ENCODE peak calls at places on chromosomes 5 and 9, in six cellular contexts. C, N, I, Q, U and K are unnamed samples.

GRCh38 chr9:123360161-123361085 is 4.4 kb downstream of the CRB2 start:
- DNase-seq in Q (no peak), C (no peak), U (no peak), I (peak), N (no peak), K (no peak)

GRCh38 chr5:104265531-104266130 is 703.0 kb upstream of the NUDT12 start:
- DNase-seq in U (no peak), C (no peak), N (no peak), I (no peak), Q (no peak), K (no peak)

GRCh38 chr5:135930949-135931295 is 23.9 kb downstream of the LECT2 start:
- DNase-seq in C (no peak), I (no peak), N (no peak), Q (no peak), U (no peak), K (no peak)

GRCh38 chr5:88207575-88207974 is 61.1 kb downstream of the TMEM161B start:
- DNase-seq in N (no peak), Q (no peak), I (no peak), U (no peak), C (no peak), K (no peak)

GRCh38 chr9:96242829-96243228 is 59.1 kb downstream of the HSD17B3 start:
- DNase-seq in Q (no peak), I (no peak), U (no peak), C (no peak), N (no peak), K (no peak)

GRCh38 chr5:139470821-139471300 is at the start of gene SMIM33:
- DNase-seq in Q (peak), N (no peak), C (no peak), I (peak), U (no peak), K (no peak)

GRCh38 chr9:129506892-129507291 is 114.0 kb downstream of the C9orf50 start:
- DNase-seq in U (no peak), I (no peak), C (no peak), Q (no peak), N (no peak), K (no peak)

GRCh38 chr9:34500623-34501267 is 22.0 kb downstream of the ENHO start:
- DNase-seq in U (peak), Q (peak), I (peak), C (no peak), N (peak), K (no peak)

GRCh38 chr9:133506653-133507038 is 18.1 kb downstream of the MYMK start:
- DNase-seq in N (no peak), C (no peak), U (no peak), I (no peak), Q (peak), K (no peak)

GRCh38 chr9:127132921-127133647 is 10.6 kb upstream of the ANGPTL2 start:
- DNase-seq in Q (peak), C (peak), U (peak), N (no peak), I (no peak), K (peak)

GRCh38 chr9:22216730-22217160 is 207.6 kb upstream of the CDKN2B start:
- DNase-seq in N (peak), Q (no peak), U (no peak), C (no peak), I (no peak), K (no peak)

GRCh38 chr9:97997330-97998276 is 14.5 kb downstream of the ANP32B start:
- DNase-seq in C (no peak), Q (no peak), I (no peak), N (no peak), U (no peak), K (no peak)
- TF ChIP-seq CTCF in C (no peak), Q (no peak), I (no peak), N (no peak), U (no peak), K (no peak)

GRCh38 chr9:128191406-128192046 is at the start of gene CIZ1:
- DNase-seq in Q (peak), N (peak), C (peak), I (peak), U (peak), K (peak)
- TF ChIP-seq POLR2AphosphoS5 in Q (peak), N (peak), C (peak), I (peak), U (no peak), K (no peak)

DNA sequence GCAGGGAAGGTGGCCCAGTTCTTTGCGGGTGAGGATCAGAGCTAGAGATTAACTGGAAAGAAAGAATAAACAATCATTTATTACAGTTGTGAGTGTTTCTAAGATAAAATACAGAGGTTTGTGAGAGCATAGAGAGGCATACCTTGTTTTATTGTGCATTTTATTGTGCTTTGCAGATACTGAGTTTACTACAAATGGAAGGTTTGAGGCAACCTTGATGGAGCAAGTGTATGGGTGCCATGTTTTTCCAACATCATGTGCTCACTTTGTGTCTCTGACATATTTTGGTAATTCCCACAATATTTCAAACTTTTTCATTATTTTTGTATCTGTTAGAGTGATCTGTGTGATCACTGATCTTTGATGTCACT is 715 bp upstream of the C5orf34 start:
- DNase-seq in I (no peak), C (no peak), U (no peak), Q (no peak), N (no peak), K (no peak)
- H3K27ac ChIP-seq in I (peak), C (peak), U (peak), Q (peak), N (peak), K (peak)

DNA sequence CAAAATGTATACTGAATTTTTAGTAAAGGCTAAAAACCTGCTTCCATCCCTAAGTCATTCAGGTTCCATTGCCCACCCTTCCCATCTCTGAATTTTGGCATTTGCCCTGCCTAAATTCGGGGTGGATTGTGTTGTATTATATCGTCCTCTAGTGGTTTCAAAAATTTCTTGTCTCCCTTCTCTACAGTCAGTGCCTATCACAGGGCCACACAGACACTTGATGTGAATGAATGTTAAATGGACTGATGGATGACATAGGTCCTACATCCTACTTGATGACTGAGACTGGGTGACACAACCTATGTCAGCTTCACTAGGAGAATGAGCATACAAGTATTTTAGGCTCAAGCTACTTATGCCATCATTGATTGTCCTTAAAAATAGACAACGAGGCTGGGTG is 45.6 kb upstream of the SLC30A5 start:
- DNase-seq in I (no peak), C (no peak), Q (no peak), U (no peak), N (no peak), K (no peak)
- TF ChIP-seq CTCF in I (no peak), C (no peak), Q (peak), U (peak), N (peak), K (peak)

GRCh38 chr5:132456553-132457361 is 33.8 kb downstream of the IRF1 start:
- DNase-seq in Q (peak), I (peak), N (no peak), C (no peak), U (no peak), K (peak)
- TF ChIP-seq POLR2AphosphoS5 in Q (peak), I (peak), N (no peak), C (no peak), U (no peak), K (no peak)

DNA sequence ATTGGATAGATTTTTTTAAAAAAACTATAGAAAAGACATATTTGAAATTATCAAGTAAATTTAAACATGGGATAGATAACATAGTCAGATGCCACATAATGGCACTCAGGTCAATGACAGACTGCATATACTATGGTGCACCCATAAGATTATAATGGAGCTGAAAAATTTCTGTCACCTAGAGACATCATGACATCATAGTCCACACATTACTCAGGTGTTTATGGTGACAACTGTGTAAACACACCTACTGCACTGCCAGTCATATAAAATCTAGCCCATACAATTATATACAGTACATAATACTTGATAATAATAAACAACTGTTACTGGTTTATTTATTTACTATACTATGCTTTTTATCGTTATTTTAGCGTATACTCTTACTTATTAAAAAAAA is 58.6 kb downstream of the CPLANE1 start:
- DNase-seq in Q (no peak), I (no peak), N (no peak), C (no peak), U (no peak), K (no peak)
- H3K27ac ChIP-seq in Q (no peak), I (no peak), N (no peak), C (no peak), U (no peak), K (no peak)

DNA sequence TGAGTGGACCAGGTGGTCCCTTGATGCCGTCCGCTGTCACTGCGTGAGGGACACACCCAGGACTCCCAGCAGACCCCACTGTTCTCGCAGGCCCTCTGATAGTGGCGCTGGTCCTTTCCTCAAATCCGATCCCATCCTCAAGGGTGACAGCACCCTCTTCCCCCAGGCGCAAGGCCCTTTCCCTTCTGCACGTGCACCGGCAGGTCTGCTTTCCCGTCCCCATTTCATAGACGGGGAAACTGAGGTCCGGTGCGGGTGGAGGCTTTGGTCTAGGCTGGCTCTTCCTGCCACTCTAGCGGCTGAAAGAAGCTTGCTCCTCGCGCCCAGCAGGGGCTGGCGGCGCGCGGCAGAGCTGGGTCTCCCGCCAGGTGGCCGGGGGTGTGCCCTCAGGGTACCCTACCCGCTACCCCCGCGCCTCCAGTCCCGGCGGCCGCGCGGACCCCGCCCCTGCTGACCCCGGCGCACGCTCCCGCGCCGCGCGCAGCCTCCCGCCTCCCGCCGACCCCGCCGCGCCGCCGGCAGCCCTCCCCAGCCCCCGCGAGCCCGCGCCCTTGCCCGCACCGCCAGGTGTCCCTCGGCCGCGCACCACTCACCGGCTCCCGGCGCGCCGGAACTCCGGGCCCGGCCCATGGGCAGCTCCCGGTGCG is 453 bp downstream of the RASGEF1C start:
- DNase-seq in U (no peak), I (no peak), C (no peak), Q (no peak), N (no peak), K (no peak)
- TF ChIP-seq CTCF in U (no peak), I (no peak), C (no peak), Q (peak), N (peak), K (no peak)

DNA sequence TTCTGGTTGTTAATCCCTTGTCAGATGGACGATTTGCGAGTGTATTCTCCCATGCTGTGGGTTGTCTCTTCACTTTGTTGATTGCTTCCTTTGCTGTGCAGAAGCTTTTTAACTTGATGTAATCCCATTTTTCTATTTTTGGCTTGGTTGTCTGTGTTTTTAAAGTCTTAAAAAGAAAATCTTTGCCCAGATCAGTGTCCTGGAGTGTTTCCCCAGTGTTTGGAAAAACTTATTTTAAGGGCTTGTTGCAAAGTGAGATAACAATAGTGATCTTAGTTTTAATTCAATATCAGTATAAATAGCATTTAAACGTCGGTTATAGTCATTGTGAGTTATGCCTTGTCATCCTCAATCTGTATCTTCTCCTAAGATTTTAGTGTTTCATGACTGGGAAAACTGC is 329.5 kb downstream of the CCDC171 start:
- DNase-seq in Q (no peak), C (no peak), U (no peak), I (no peak), N (no peak), K (no peak)
- TF ChIP-seq POLR2AphosphoS5 in Q (no peak), C (no peak), U (no peak), I (no peak), N (no peak), K (no peak)